ENCODE peak calls at places on chromosomes 12 and 14, in six cellular contexts. K, D, E, I, L and T are unnamed samples.

GRCh38 chr14:98953544-98954346 is 318.3 kb downstream of the BCL11B start:
- DNase-seq in L (peak), I (peak), E (no peak), K (no peak), D (peak), T (no peak)

GRCh38 chr12:11622774-11623375 is 26.6 kb upstream of the ETV6 start:
- DNase-seq in E (no peak), D (no peak), L (no peak), K (no peak), I (peak), T (peak)

GRCh38 chr14:36671149-36671548 is 9.5 kb downstream of the PAX9 start:
- DNase-seq in L (no peak), D (no peak), K (no peak), E (no peak), I (no peak), T (no peak)

GRCh38 chr12:2833810-2834209 is 1.0 kb downstream of the NRIP2 start:
- DNase-seq in K (no peak), E (no peak), D (no peak), L (no peak), I (peak), T (no peak)

GRCh38 chr12:92076106-92076505 is 69.5 kb downstream of the BTG1 start:
- DNase-seq in I (no peak), E (no peak), K (no peak), D (no peak), L (no peak), T (no peak)

GRCh38 chr14:54805080-54805479 is 97.5 kb downstream of the GCH1 start:
- DNase-seq in E (no peak), K (no peak), D (no peak), L (no peak), I (peak), T (no peak)

GRCh38 chr14:58942516-58942915 is 246.0 kb upstream of the DAAM1 start:
- DNase-seq in D (no peak), L (peak), K (no peak), E (no peak), I (peak), T (no peak)

GRCh38 chr12:68180792-68181744 is 21.5 kb upstream of the IFNG start:
- DNase-seq in E (no peak), L (no peak), D (no peak), I (peak), K (no peak), T (no peak)

GRCh38 chr14:47843236-47843635 is 167.8 kb upstream of the MDGA2 start:
- DNase-seq in D (no peak), L (no peak), I (no peak), K (no peak), E (no peak), T (no peak)

GRCh38 chr12:94100990-94101901 is 47.1 kb upstream of the PLXNC1 start:
- DNase-seq in I (peak), L (peak), K (no peak), E (peak), D (peak), T (peak)

GRCh38 chr14:92215579-92215978 is 93.8 kb downstream of the CPSF2 start:
- DNase-seq in D (no peak), K (no peak), I (no peak), E (no peak), L (no peak), T (no peak)

GRCh38 chr14:98758440-98758839 is 513.6 kb downstream of the BCL11B start:
- DNase-seq in E (no peak), K (no peak), D (no peak), I (no peak), L (no peak), T (no peak)

GRCh38 chr14:59254911-59255545 is 66.6 kb downstream of the DAAM1 start:
- DNase-seq in I (peak), L (peak), E (no peak), K (peak), D (no peak), T (peak)

GRCh38 chr12:1994429-1995143 is 9.7 kb downstream of the DCP1B start:
- DNase-seq in L (no peak), I (no peak), E (no peak), K (no peak), D (no peak), T (no peak)

GRCh38 chr14:37988472-37988871 is 219.2 kb upstream of the SSTR1 start:
- DNase-seq in L (peak), E (no peak), D (no peak), I (no peak), K (no peak), T (no peak)

GRCh38 chr14:31752867-31753661 is 191.9 kb downstream of the NUBPL start:
- DNase-seq in I (no peak), K (no peak), D (no peak), E (no peak), L (no peak), T (no peak)

GRCh38 chr14:38527502-38527878 is 271.6 kb upstream of the CLEC14A start:
- DNase-seq in K (no peak), E (no peak), I (no peak), D (no peak), L (no peak), T (no peak)

GRCh38 chr12:78398750-78399149 is 465.8 kb upstream of the SYT1 start:
- DNase-seq in I (no peak), L (no peak), D (no peak), E (no peak), K (no peak), T (no peak)

GRCh38 chr12:13945641-13946040 is 35.8 kb downstream of the GRIN2B start:
- DNase-seq in K (no peak), E (no peak), I (no peak), D (no peak), L (no peak), T (no peak)

GRCh38 chr12:77940566-77940965 is 109.9 kb downstream of the NAV3 start:
- DNase-seq in K (no peak), I (peak), E (no peak), L (no peak), D (no peak), T (no peak)

GRCh38 chr12:88628856-88629509 is 48.7 kb upstream of the KITLG start:
- DNase-seq in L (no peak), I (no peak), D (no peak), K (no peak), E (no peak), T (no peak)

GRCh38 chr12:168763-169525 is 45.0 kb downstream of the SLC6A12 start:
- DNase-seq in E (no peak), K (no peak), D (no peak), I (peak), L (peak), T (no peak)

GRCh38 chr12:80582431-80582830 is 125.0 kb upstream of the MYF6 start:
- DNase-seq in D (no peak), K (no peak), L (no peak), E (no peak), I (no peak), T (no peak)

GRCh38 chr12:106976013-106976658 is 10.8 kb downstream of the MTERF2 start:
- DNase-seq in D (no peak), I (peak), K (no peak), E (no peak), L (peak), T (no peak)

GRCh38 chr12:30614031-30614430 is 81.6 kb downstream of the IPO8 start:
- DNase-seq in I (no peak), E (no peak), K (no peak), D (no peak), L (no peak), T (no peak)

GRCh38 chr12:1474567-1475153 is 119.7 kb downstream of the FBXL14 start:
- DNase-seq in L (peak), E (no peak), D (peak), K (peak), I (peak), T (no peak)

GRCh38 chr12:113145720-113146551 is 3.6 kb upstream of the CFAP73 start:
- DNase-seq in I (peak), K (no peak), E (no peak), D (no peak), L (no peak), T (no peak)

GRCh38 chr12:41701943-41702601 is 442.6 kb downstream of the GXYLT1 start:
- DNase-seq in D (no peak), E (no peak), K (no peak), L (no peak), I (no peak), T (no peak)

GRCh38 chr12:108847705-108848104 is 9.7 kb downstream of the SSH1 start:
- DNase-seq in D (no peak), K (no peak), I (no peak), L (no peak), E (no peak), T (no peak)

GRCh38 chr14:45678163-45678562 is 425.2 kb upstream of the MIS18BP1 start:
- DNase-seq in K (no peak), I (no peak), D (no peak), L (no peak), E (no peak), T (no peak)

GRCh38 chr12:1830981-1831930 is 10.9 kb downstream of the LRTM2 start:
- DNase-seq in D (peak), L (peak), K (no peak), E (no peak), I (peak), T (peak)

GRCh38 chr12:122856999-122857671 is 21.9 kb downstream of the HIP1R start:
- DNase-seq in D (no peak), L (no peak), E (no peak), K (no peak), I (no peak), T (no peak)

GRCh38 chr14:53295372-53295771 is 142.2 kb upstream of the DDHD1 start:
- DNase-seq in L (no peak), I (no peak), D (no peak), E (no peak), K (no peak), T (no peak)

GRCh38 chr14:53295985-53296582 is 143.0 kb upstream of the DDHD1 start:
- DNase-seq in I (peak), K (no peak), L (peak), E (no peak), D (no peak), T (peak)
- TF ChIP-seq CTCF in I (peak), K (peak), L (no peak), E (peak), D (peak), T (peak)

DNA sequence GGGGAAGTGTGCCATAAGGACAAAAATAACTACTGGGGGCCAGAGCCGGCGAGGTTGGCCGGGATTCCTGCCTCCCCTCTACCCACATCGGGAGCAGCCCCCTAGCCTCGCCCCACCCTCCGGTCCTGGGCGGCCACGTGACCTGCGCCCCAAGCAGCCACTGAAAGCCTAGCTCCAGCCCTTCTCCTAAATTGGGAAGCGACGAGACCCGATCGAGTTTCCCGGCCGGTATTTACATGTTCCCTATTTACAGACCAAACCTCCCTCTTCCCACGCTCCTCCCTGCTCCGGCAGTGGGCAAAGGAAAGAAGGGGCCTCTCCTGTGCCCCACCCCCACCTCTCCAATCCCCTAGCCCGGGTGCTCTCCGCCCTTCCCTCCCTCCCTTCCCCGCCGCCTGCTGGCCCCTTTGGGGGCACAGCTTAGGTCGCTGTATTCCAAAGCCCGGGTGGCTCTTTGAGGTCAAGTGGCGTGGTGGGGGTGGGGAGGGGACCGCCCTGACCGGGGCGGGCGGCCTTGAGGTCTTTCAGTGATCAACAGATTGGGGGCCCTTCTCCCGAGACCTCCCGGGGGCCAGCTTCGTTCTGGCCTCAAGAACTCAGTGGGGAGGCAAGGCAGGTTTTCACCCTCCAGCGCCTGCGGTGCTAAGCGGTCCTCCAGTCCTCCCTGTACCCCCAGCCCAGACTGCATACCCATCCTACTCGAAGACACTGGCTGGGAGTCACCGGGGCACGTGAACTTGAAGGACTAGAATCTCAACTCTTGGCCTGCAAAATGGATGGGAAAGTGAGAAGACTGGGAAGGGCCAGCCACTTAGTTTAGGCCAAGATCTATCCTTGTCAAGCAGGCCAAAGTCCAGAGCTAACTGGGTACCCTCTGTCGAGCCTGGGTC is 6.3 kb upstream of the CTDSP2 start:
- DNase-seq in E (no peak), L (no peak), K (no peak), I (peak), D (no peak), T (no peak)
- TF ChIP-seq CTCF in E (no peak), L (no peak), K (no peak), I (peak), D (peak), T (no peak)

GRCh38 chr12:8078400-8078799 is 3.7 kb upstream of the NECAP1 start:
- DNase-seq in E (peak), I (peak), L (peak), D (no peak), K (peak), T (peak)
- TF ChIP-seq CTCF in E (peak), I (peak), L (peak), D (peak), K (peak), T (peak)

GRCh38 chr14:70045715-70046535 is 142.8 kb downstream of the SLC8A3 start:
- DNase-seq in I (peak), D (peak), K (no peak), E (no peak), L (peak), T (peak)
- TF ChIP-seq CTCF in I (peak), D (peak), K (peak), E (no peak), L (peak), T (peak)

GRCh38 chr12:71972441-71973074 is 33.9 kb downstream of the TPH2 start:
- DNase-seq in K (no peak), I (no peak), E (no peak), D (no peak), L (no peak), T (no peak)
- TF ChIP-seq CTCF in K (no peak), I (no peak), E (no peak), D (no peak), L (no peak), T (no peak)

GRCh38 chr14:95683793-95684192 is 2.4 kb upstream of the TCL1B start:
- DNase-seq in I (no peak), D (no peak), K (no peak), E (no peak), L (no peak), T (peak)

GRCh38 chr14:95681153-95681552 is 5.1 kb upstream of the TCL1B start:
- DNase-seq in D (no peak), E (no peak), L (no peak), K (no peak), I (no peak), T (no peak)

GRCh38 chr14:95679148-95679547 is 7.1 kb upstream of the TCL1B start:
- DNase-seq in D (no peak), E (no peak), I (no peak), L (no peak), K (no peak), T (no peak)

GRCh38 chr14:95677168-95677835 is 8.9 kb upstream of the TCL1B start:
- DNase-seq in K (no peak), I (no peak), L (no peak), E (no peak), D (no peak), T (no peak)

GRCh38 chr14:95679995-95680735 is 6.1 kb upstream of the TCL1B start:
- DNase-seq in E (peak), L (no peak), D (no peak), I (no peak), K (no peak), T (peak)
- TF ChIP-seq CTCF in E (no peak), L (no peak), D (no peak), I (no peak), K (no peak), T (peak)